ENCODE peak calls at places on chromosome 18, in eight cellular contexts. A, S, T, Q, B, Y, Z and X are unnamed samples.

GRCh38 chr18:59916746-59917145 is 16.9 kb downstream of the PMAIP1 start:
- DNase-seq in Z (no peak), B (no peak), A (no peak), S (no peak), T (no peak), Y (no peak), Q (no peak), X (no peak)

GRCh38 chr18:8800041-8800441 is 94.7 kb downstream of the MTCL1 start:
- DNase-seq in Z (peak; percentile 83), T (no peak), A (no peak), S (no peak), Y (no peak), Q (no peak), B (no peak), X (no peak)

GRCh38 chr18:8324343-8325065 is 284.7 kb upstream of the RAB12 start:
- DNase-seq in B (no peak), Z (no peak), S (no peak), A (no peak), Q (no peak), Y (no peak), T (no peak), X (no peak)

GRCh38 chr18:39871976-39872375 is 2083.1 kb upstream of the PIK3C3 start:
- DNase-seq in T (no peak), Q (no peak), A (no peak), Z (no peak), B (no peak), Y (no peak), S (no peak), X (no peak)

GRCh38 chr18:63994783-63995399 is 25.0 kb downstream of the SERPINB8 start:
- DNase-seq in B (no peak), Z (peak; percentile 67), S (peak; percentile 66), Q (peak; percentile 55), A (peak; percentile 35), Y (peak; percentile 19), T (no peak), X (no peak)

GRCh38 chr18:2716394-2717326 is 61.1 kb downstream of the SMCHD1 start:
- DNase-seq in B (no peak), Q (no peak), Y (no peak), Z (no peak), T (no peak), S (no peak), A (no peak), X (no peak)

GRCh38 chr18:48801728-48802542 is 148.8 kb downstream of the SMAD7 start:
- DNase-seq in Z (no peak), Q (no peak), B (no peak), Y (peak; percentile 79), S (no peak), T (no peak), A (no peak), X (peak; percentile 15)

GRCh38 chr18:25261768-25262167 is 90.2 kb downstream of the ZNF521 start:
- DNase-seq in Q (no peak), B (no peak), T (no peak), S (no peak), Y (no peak), A (no peak), Z (no peak), X (no peak)

GRCh38 chr18:25743661-25744151 is 346.7 kb downstream of the SS18 start:
- DNase-seq in A (no peak), Q (no peak), Y (no peak), S (no peak), T (no peak), Z (no peak), B (no peak), X (no peak)

GRCh38 chr18:39958876-39959275 is 1996.2 kb upstream of the PIK3C3 start:
- DNase-seq in Y (no peak), Q (no peak), B (no peak), T (no peak), A (no peak), S (no peak), Z (no peak), X (no peak)

GRCh38 chr18:56413862-56414261 is 224.5 kb downstream of the TXNL1 start:
- DNase-seq in S (no peak), T (no peak), B (no peak), Y (no peak), Q (no peak), Z (no peak), A (no peak), X (no peak)

GRCh38 chr18:5759169-5759568 is 136.2 kb downstream of the TMEM200C start:
- DNase-seq in Z (no peak), A (no peak), S (no peak), Q (no peak), B (no peak), T (no peak), Y (no peak), X (no peak)

GRCh38 chr18:79528846-79529245 is 133.1 kb downstream of the NFATC1 start:
- DNase-seq in A (peak; percentile 0), Q (peak; percentile 86), Y (peak; percentile 27), T (peak; percentile 0), S (peak; percentile 74), B (peak; percentile 29), Z (peak; percentile 44), X (peak; percentile 59)

GRCh38 chr18:6816154-6816553 is 86.6 kb downstream of the ARHGAP28 start:
- DNase-seq in S (no peak), Z (no peak), A (no peak), T (no peak), B (no peak), Y (no peak), Q (no peak), X (no peak)

GRCh38 chr18:55998071-55998522 is 410.1 kb upstream of the TCF4 start:
- DNase-seq in T (no peak), Y (no peak), A (peak; percentile 84), B (no peak), Q (peak; percentile 41), Z (peak; percentile 78), S (no peak), X (no peak)

GRCh38 chr18:51070545-51070944 is 40.5 kb downstream of the SMAD4 start:
- DNase-seq in S (no peak), Q (no peak), B (no peak), Y (no peak), Z (peak; percentile 89), A (no peak), T (peak; percentile 60), X (no peak)

GRCh38 chr18:77024476-77024875 is 108.1 kb downstream of the MBP start:
- DNase-seq in Y (no peak), B (no peak), A (no peak), S (no peak), Q (no peak), Z (no peak), T (no peak), X (no peak)

GRCh38 chr18:79911871-79912270 is 39.6 kb downstream of the SLC66A2 start:
- DNase-seq in T (no peak), B (no peak), S (no peak), A (no peak), Y (no peak), Q (no peak), Z (no peak), X (no peak)

GRCh38 chr18:34929336-34929780 is 111.9 kb upstream of the MAPRE2 start:
- DNase-seq in Q (no peak), Y (peak; percentile 71), Z (peak; percentile 85), B (no peak), S (no peak), A (no peak), T (peak; percentile 73), X (no peak)

GRCh38 chr18:59783138-59783537 is 85.9 kb upstream of the CCBE1 start:
- DNase-seq in T (no peak), A (peak; percentile 18), Y (peak; percentile 25), B (peak; percentile 47), Q (peak; percentile 3), S (peak; percentile 36), Z (peak; percentile 88), X (no peak)

GRCh38 chr18:27803957-27804356 is 373.0 kb downstream of the CDH2 start:
- DNase-seq in Q (no peak), T (peak; percentile 14), S (no peak), A (no peak), B (no peak), Z (peak; percentile 56), Y (no peak), X (no peak)

GRCh38 chr18:56245856-56246575 is 392.4 kb downstream of the TXNL1 start:
- DNase-seq in Q (no peak), T (no peak), S (peak; percentile 25), Z (peak; percentile 61), B (no peak), Y (no peak), A (no peak), X (no peak)